ENCODE peak calls at places on chromosomes 1 and 21, in five cellular contexts. J is kidney, U is ascending aorta, E is foreskin fibroblast, L is right atrium auricular region. M is an unnamed sample.

GRCh38 chr1:206754011-206754410 is 16.6 kb upstream of the IL19 start:
- DNase-seq in E (peak; percentile 64), U (no peak), L (no peak), J (no peak), M (no peak)

GRCh38 chr1:230159580-230159979 is 92.5 kb downstream of the GALNT2 start:
- DNase-seq in L (no peak), E (no peak), U (no peak), J (no peak), M (no peak)

GRCh38 chr21:45607021-45607921 is 36.3 kb upstream of the PCBP3 start:
- DNase-seq in E (no peak), U (no peak), L (no peak), J (peak; percentile 23), M (no peak)

GRCh38 chr21:38289697-38290096 is 32.9 kb downstream of the KCNJ15 start:
- DNase-seq in U (peak; percentile 29), L (peak; percentile 71), J (no peak), E (peak; percentile 98), M (no peak)

GRCh38 chr1:226632922-226633351 is 84.4 kb downstream of the STUM start:
- DNase-seq in J (peak; percentile 72), L (no peak), E (no peak), U (no peak), M (no peak)

GRCh38 chr21:29343517-29343916 is 44.8 kb downstream of the BACH1 start:
- DNase-seq in L (no peak), U (no peak), E (peak; percentile 45), J (no peak), M (no peak)

GRCh38 chr1:64046871-64047270 is 156.6 kb upstream of the UBE2U start:
- DNase-seq in J (no peak), U (no peak), L (no peak), E (no peak), M (no peak)

GRCh38 chr21:26120833-26121232 is 49.7 kb downstream of the APP start:
- DNase-seq in E (no peak), L (no peak), J (no peak), U (no peak), M (no peak)

GRCh38 chr1:76470166-76470565 is 395.6 kb downstream of the ST6GALNAC3 start:
- DNase-seq in U (no peak), E (no peak), L (no peak), J (no peak), M (no peak)

GRCh38 chr1:161250829-161251228 is 7.7 kb upstream of the PCP4L1 start:
- DNase-seq in J (no peak), L (no peak), U (no peak), E (no peak), M (no peak)

GRCh38 chr1:78005755-78006154 is 1.0 kb downstream of the DNAJB4 start:
- DNase-seq in U (no peak), E (peak; percentile 86), L (no peak), J (no peak), M (no peak)

GRCh38 chr1:46642091-46642680 is 25.6 kb upstream of the MOB3C start:
- DNase-seq in L (no peak), J (no peak), E (no peak), U (no peak), M (no peak)

GRCh38 chr1:7022058-7022457 is 236.8 kb downstream of the CAMTA1 start:
- DNase-seq in J (no peak), E (no peak), U (no peak), L (no peak), M (no peak)

GRCh38 chr1:246587606-246588005 is 21.4 kb downstream of the CNST start:
- DNase-seq in L (no peak), E (peak; percentile 72), J (no peak), U (no peak), M (no peak)

GRCh38 chr1:14255711-14256110 is 342.8 kb upstream of the KAZN start:
- DNase-seq in J (no peak), E (peak; percentile 45), L (no peak), U (no peak), M (no peak)

GRCh38 chr1:183872406-183872805 is 67.5 kb downstream of the RGL1 start:
- DNase-seq in E (no peak), J (no peak), L (no peak), U (no peak), M (no peak)

GRCh38 chr1:226044514-226045132 is 17.9 kb upstream of the H3-3A start:
- DNase-seq in U (no peak), J (no peak), L (no peak), E (no peak), M (no peak)

GRCh38 chr1:40758004-40758403 is 25.6 kb upstream of the KCNQ4 start:
- DNase-seq in E (no peak), J (no peak), L (no peak), U (no peak), M (no peak)

GRCh38 chr21:29470397-29470796 is 171.7 kb downstream of the BACH1 start:
- DNase-seq in L (no peak), E (no peak), U (no peak), J (no peak), M (no peak)

GRCh38 chr1:167880570-167880969 is 33.4 kb downstream of the ADCY10 start:
- DNase-seq in J (no peak), L (no peak), U (no peak), E (no peak), M (no peak)
- TF ChIP-seq CTCF in J (no peak), L (no peak), U (no peak), E (no peak), M (no peak)

GRCh38 chr1:202085682-202086373 is 36.9 kb upstream of the GPR37L1 start:
- DNase-seq in U (no peak), J (no peak), E (peak; percentile 35), L (no peak), M (no peak)
- TF ChIP-seq CTCF in U (no peak), J (no peak), E (no peak), L (no peak), M (no peak)

DNA sequence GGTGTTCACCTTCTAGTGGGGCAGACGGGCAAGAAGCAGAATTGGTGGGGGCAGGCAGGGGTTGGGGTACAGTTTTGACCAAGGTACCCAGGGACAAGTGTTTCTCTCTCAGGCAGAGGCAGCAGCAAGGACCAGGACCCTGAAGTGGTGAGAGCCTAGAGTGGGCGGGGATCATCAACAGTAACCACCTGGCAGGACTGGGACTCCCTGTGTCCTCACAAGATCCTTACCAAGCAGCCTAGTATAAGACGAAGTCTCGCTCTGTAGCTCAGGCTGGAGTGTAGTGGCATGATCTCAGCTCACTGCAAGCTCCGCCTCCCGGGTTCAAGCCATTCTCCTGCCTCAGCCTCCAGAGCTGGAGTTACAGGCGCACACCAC is 3.2 kb upstream of the NADK start:
- DNase-seq in J (peak; percentile 41), U (no peak), L (no peak), E (peak; percentile 14), M (no peak)
- TF ChIP-seq CTCF in J (no peak), U (no peak), L (no peak), E (no peak), M (no peak)

DNA sequence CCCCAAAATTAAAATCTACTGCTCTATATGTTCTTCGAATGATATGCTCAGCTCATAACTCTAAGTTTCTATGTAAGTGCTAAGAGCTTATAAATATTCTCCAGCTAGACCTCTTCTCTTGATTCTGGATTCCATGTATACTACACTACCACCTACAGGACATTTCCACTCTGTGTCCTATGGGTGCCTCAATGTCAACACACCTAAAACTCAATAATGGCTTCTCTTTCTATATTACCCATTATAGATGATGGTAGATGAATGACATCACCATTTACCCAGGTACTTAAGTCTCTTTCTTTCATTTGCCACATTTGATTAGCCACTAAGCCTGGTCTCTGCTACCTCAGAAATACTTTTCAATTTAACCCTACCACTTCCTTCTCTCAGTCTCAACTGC is 41.3 kb downstream of the TBX19 start:
- DNase-seq in J (no peak), L (no peak), E (peak; percentile 68), U (no peak), M (no peak)
- TF ChIP-seq CTCF in J (no peak), L (peak; percentile 54), E (peak; percentile 44), U (peak; percentile 42), M (no peak)

DNA sequence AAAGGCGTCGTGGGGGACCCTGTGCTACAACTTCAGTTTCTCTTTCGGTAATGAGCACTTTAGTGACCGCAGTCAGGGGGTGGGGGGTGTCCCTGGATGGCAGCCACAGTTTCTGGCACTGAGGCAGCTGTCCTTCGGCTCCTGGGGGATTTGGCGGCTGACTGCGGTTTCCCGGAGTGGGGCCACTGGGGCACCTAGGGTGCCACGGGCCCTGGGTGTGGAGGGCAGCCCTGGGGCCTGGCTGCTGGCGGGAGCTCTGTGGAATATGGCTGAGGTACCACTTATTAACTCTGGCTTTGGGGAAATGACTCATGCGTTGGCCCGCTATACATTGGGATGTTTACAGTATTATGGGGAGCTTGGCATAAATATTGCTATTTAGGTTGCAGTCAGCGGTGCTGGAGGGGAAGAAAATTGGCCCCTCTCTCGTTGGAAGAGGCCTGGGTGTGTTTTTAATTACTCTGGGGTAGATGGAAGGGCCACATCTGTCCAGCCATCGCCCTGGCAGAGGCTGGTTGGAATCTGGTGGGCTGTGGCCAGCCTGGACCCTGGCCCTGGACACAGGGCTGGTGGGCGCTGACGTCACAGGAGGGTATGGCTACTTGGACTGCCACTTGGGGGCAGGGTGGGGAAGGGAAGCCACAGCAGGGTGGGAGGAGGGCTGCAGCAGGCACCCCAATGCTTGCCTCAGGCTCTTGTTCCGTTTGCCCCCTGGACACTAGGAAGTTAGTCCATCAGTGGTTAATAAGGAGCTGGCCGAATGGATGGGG is 2.0 kb downstream of the EPHB2 start:
- DNase-seq in L (no peak), J (no peak), U (no peak), E (peak; percentile 20), M (no peak)
- TF ChIP-seq CTCF in L (no peak), J (no peak), U (no peak), E (no peak), M (no peak)

GRCh38 chr21:18041012-18041411 is 203.6 kb upstream of the CHODL start:
- DNase-seq in J (no peak), E (no peak), U (no peak), L (no peak), M (no peak)
- TF ChIP-seq CTCF in J (peak; percentile 23), E (no peak), U (peak; percentile 21), L (peak; percentile 57), M (no peak)

GRCh38 chr1:16924216-16924918 is 2.6 kb downstream of the CROCC start:
- DNase-seq in J (peak; percentile 84), L (no peak), U (no peak), E (no peak), M (no peak)

GRCh38 chr1:16922885-16923431 is 1.2 kb downstream of the CROCC start:
- DNase-seq in J (peak; percentile 73), U (no peak), L (no peak), E (no peak), M (no peak)

GRCh38 chr1:16920951-16921350 is 780 bp upstream of the CROCC start:
- DNase-seq in E (no peak), J (peak; percentile 67), U (no peak), L (no peak), M (no peak)

GRCh38 chr1:16922466-16922865 is 735 bp downstream of the CROCC start:
- DNase-seq in U (no peak), J (peak; percentile 70), E (no peak), L (no peak), M (no peak)

GRCh38 chr1:16921391-16922185 is at the start of gene CROCC:
- DNase-seq in L (no peak), U (no peak), E (peak; percentile 36), J (peak; percentile 86), M (no peak)
- TF ChIP-seq CTCF in L (no peak), U (no peak), E (no peak), J (no peak), M (no peak)

DNA sequence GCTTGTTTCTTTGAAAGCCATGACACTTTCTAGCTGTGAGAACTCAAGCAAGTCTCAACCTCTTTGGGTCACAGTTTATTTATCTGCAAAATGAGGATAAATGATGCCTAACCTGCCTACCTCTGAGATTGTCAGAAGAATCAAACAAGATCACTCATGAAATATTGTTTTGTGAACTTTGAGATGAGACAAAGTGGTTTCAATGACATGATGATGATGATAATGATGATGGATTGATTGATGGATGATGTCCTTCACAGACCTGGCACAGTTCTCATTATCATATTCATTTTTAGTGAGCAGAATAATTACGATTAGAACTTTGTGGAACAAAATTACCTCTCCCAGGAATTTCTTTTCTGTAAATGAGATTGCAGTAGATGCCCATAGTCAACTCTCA is 129.2 kb downstream of the HHIPL2 start:
- DNase-seq in U (no peak), E (no peak), L (no peak), J (no peak), M (no peak)
- TF ChIP-seq CTCF in U (no peak), E (no peak), L (no peak), J (no peak), M (no peak)

M was measured in omental fat pad.